ENCODE peak calls at places on chromosomes 11 and 22, in ten cellular contexts. L is AG04450; J is right atrium auricular region; F is stimulated activated CD4-positive, alpha-beta T cell treated with anti-CD3 and anti-CD28 coated beads, Interleukin-1b, Interleukin-23, amount 100 ng/mL, for 1 hour; M is posterior cingulate gyrus; W is activated CD8-positive, alpha-beta memory T cell treated with anti-CD3 and anti-CD28 coated beads for 24 hours; O is activated naive CD4-positive, alpha-beta T cell treated with Interleukin-2 at 50 U/mL for 16 hours; B is activated CD4-positive, alpha-beta memory T cell treated with anti-CD3 and anti-CD28 coated beads, Interleukin-2, amount 10 ng/mL, durations not matched to agents 7 days and 5 days; Z is ureter; N is brain microvascular endothelial cell. C is an unnamed sample.

GRCh38 chr11:109309153-109309552 is 112.8 kb upstream of the C11orf87 start:
- DNase-seq in L (no peak), J (no peak), B (no peak), O (no peak), W (no peak), Z (no peak), M (no peak), N (peak; percentile 24), F (no peak), C (peak; percentile 6)

GRCh38 chr11:29333993-29334780 is 682.6 kb downstream of the KCNA4 start:
- DNase-seq in M (no peak), Z (no peak), W (no peak), N (peak; percentile 65), J (no peak), L (peak; percentile 71), O (no peak), F (no peak), B (no peak), C (peak; percentile 57)

GRCh38 chr22:29994027-29994715 is 86.1 kb upstream of the HORMAD2 start:
- DNase-seq in M (no peak), J (no peak), Z (no peak), B (no peak), F (no peak), O (no peak), L (no peak), N (peak; percentile 79), W (no peak), C (peak; percentile 28)

GRCh38 chr22:21936151-21936778 is 16.4 kb downstream of the PPM1F start:
- DNase-seq in O (no peak), N (no peak), L (no peak), J (peak; percentile 70), F (no peak), M (peak; percentile 85), Z (no peak), W (no peak), B (no peak), C (no peak)

GRCh38 chr11:20310596-20311394 is 52.7 kb upstream of the HTATIP2 start:
- DNase-seq in W (no peak), O (no peak), B (no peak), L (no peak), F (no peak), M (no peak), N (no peak), Z (no peak), J (no peak), C (no peak)

GRCh38 chr22:38465673-38466490 is 2.0 kb upstream of the KDELR3 start:
- DNase-seq in W (no peak), M (no peak), B (no peak), O (no peak), J (no peak), F (no peak), Z (no peak), N (no peak), L (no peak), C (no peak)

GRCh38 chr11:8638300-8638699 is 44.2 kb downstream of the TRIM66 start:
- DNase-seq in Z (no peak), O (no peak), N (peak; percentile 13), F (no peak), B (no peak), M (no peak), W (no peak), L (no peak), J (no peak), C (no peak)

GRCh38 chr11:22792497-22792896 is 37.1 kb downstream of the SVIP start:
- DNase-seq in W (no peak), O (no peak), Z (no peak), L (no peak), J (no peak), N (peak; percentile 90), F (no peak), M (peak; percentile 71), B (no peak), C (no peak)

GRCh38 chr11:35647535-35648092 is 15.0 kb upstream of the TRIM44 start:
- DNase-seq in O (no peak), M (no peak), Z (no peak), J (no peak), B (no peak), W (no peak), N (no peak), L (no peak), F (no peak), C (no peak)

GRCh38 chr11:73034330-73034729 is 107.8 kb downstream of the FCHSD2 start:
- DNase-seq in F (no peak), O (no peak), W (no peak), J (no peak), M (no peak), L (no peak), B (no peak), Z (no peak), N (no peak), C (no peak)

GRCh38 chr11:130531061-130531460 is 82.6 kb downstream of the ADAMTS15 start:
- DNase-seq in M (no peak), O (no peak), Z (no peak), W (no peak), N (no peak), J (no peak), L (no peak), F (no peak), B (no peak), C (no peak)

GRCh38 chr22:17781319-17782031 is 7.2 kb upstream of the BID start:
- DNase-seq in F (peak; percentile 40), B (no peak), M (no peak), W (peak; percentile 86), O (peak; percentile 73), N (peak; percentile 81), Z (no peak), J (no peak), L (peak; percentile 72), C (peak; percentile 67)

GRCh38 chr11:121566279-121567168 is 113.8 kb upstream of the SORL1-AS1 start:
- DNase-seq in F (no peak), N (no peak), J (no peak), Z (no peak), L (no peak), W (no peak), M (peak; percentile 76), O (no peak), B (no peak), C (no peak)

GRCh38 chr11:31770011-31770410 is 41.1 kb downstream of the PAX6 start:
- DNase-seq in F (no peak), O (no peak), B (no peak), N (no peak), W (no peak), Z (no peak), J (no peak), L (no peak), M (no peak), C (no peak)

GRCh38 chr11:83092488-83093384 is 21.0 kb upstream of the RAB30 start:
- DNase-seq in W (no peak), Z (peak; percentile 67), J (no peak), M (no peak), O (no peak), B (no peak), L (no peak), F (no peak), N (no peak), C (no peak)

GRCh38 chr11:115199501-115199900 is 304.7 kb downstream of the CADM1 start:
- DNase-seq in F (no peak), N (no peak), O (no peak), Z (no peak), L (no peak), M (no peak), B (no peak), W (no peak), J (no peak), C (no peak)

GRCh38 chr11:104547996-104548661 is 350.1 kb downstream of the CASP12 start:
- DNase-seq in W (no peak), J (no peak), L (no peak), B (no peak), N (peak; percentile 12), O (no peak), Z (no peak), F (no peak), M (no peak), C (no peak)

GRCh38 chr11:46484101-46484500 is 92.5 kb upstream of the CHRM4 start:
- DNase-seq in B (no peak), O (no peak), W (no peak), M (no peak), L (no peak), N (no peak), Z (no peak), J (no peak), F (no peak), C (no peak)

GRCh38 chr11:22078063-22078462 is 114.8 kb upstream of the ANO5 start:
- DNase-seq in F (no peak), M (no peak), N (no peak), W (no peak), B (no peak), J (no peak), L (no peak), O (no peak), Z (no peak), C (no peak)

GRCh38 chr11:2102132-2102882 is 36.9 kb downstream of the IGF2 start:
- DNase-seq in F (no peak), L (no peak), W (no peak), N (no peak), O (no peak), Z (no peak), B (no peak), J (no peak), M (peak; percentile 46), C (no peak)